ENCODE peak calls at places on chromosomes 16 and 17, in eight cellular contexts. M is adrenal gland, N is left ventricle myocardium inferior, H is thyroid gland, B is tibial nerve, R is mammary epithelial cell, F is ovary, J is heart left ventricle. S is an unnamed sample.

GRCh38 chr16:8828541-8829165 is 31.0 kb downstream of the PMM2 start:
- DNase-seq in M (no peak), N (no peak), H (no peak), B (no peak), R (peak; percentile 74), F (no peak), J (no peak), S (no peak)

GRCh38 chr17:44633998-44634397 is 22.3 kb upstream of the MEIOC start:
- DNase-seq in M (no peak), N (no peak), H (no peak), B (no peak), R (no peak), F (no peak), J (no peak), S (no peak)

GRCh38 chr17:78479369-78479768 is 97.8 kb downstream of the DNAH17 start:
- DNase-seq in M (no peak), N (no peak), H (no peak), B (no peak), R (no peak), F (no peak), J (no peak), S (no peak)

GRCh38 chr17:50866261-50866949 is at the start of gene TOB1:
- DNase-seq in M (peak; percentile 98), N (peak; percentile 99), H (peak; percentile 99), B (peak; percentile 90), R (peak; percentile 98), F (peak; percentile 98), J (peak; percentile 99), S (peak; percentile 99)

GRCh38 chr16:1057252-1057932 is 15.2 kb upstream of the SSTR5 start:
- DNase-seq in M (peak; percentile 38), N (no peak), H (peak; percentile 18), B (no peak), R (no peak), F (peak; percentile 36), J (no peak), S (no peak)

GRCh38 chr17:74012465-74012864 is 191.0 kb upstream of the RPL38 start:
- DNase-seq in M (no peak), N (no peak), H (no peak), B (no peak), R (no peak), F (no peak), J (no peak), S (no peak)

GRCh38 chr16:368388-369158 is 1.8 kb downstream of the MRPL28 start:
- DNase-seq in M (no peak), N (no peak), H (no peak), B (no peak), R (no peak), F (no peak), J (no peak), S (no peak)

GRCh38 chr16:79172306-79172705 is 428.2 kb downstream of the MAF start:
- DNase-seq in M (no peak), N (no peak), H (peak; percentile 12), B (no peak), R (no peak), F (no peak), J (no peak), S (no peak)

GRCh38 chr17:42107597-42108576 is 4.6 kb downstream of the DHX58 start:
- DNase-seq in M (no peak), N (peak; percentile 64), H (peak; percentile 72), B (peak; percentile 53), R (peak; percentile 50), F (peak; percentile 60), J (peak; percentile 79), S (peak; percentile 87)

GRCh38 chr17:78739331-78739853 is 42.7 kb downstream of the CYTH1 start:
- DNase-seq in M (no peak), N (no peak), H (no peak), B (no peak), R (no peak), F (no peak), J (no peak), S (no peak)

GRCh38 chr16:24010440-24011089 is 174.8 kb downstream of the PRKCB start:
- DNase-seq in M (peak; percentile 75), N (peak; percentile 64), H (peak; percentile 61), B (peak; percentile 71), R (peak; percentile 66), F (peak; percentile 40), J (peak; percentile 66), S (peak; percentile 84)

GRCh38 chr16:50607051-50607431 is 58.8 kb downstream of the NKD1 start:
- DNase-seq in M (no peak), N (no peak), H (no peak), B (no peak), R (no peak), F (no peak), J (no peak), S (no peak)

GRCh38 chr17:69434164-69434579 is 19.7 kb downstream of the MAP2K6 start:
- DNase-seq in M (no peak), N (peak; percentile 23), H (peak; percentile 35), B (no peak), R (peak; percentile 78), F (no peak), J (no peak), S (no peak)

GRCh38 chr17:36512641-36513040 is 22.0 kb downstream of the MYO19 start:
- DNase-seq in M (no peak), N (no peak), H (no peak), B (no peak), R (no peak), F (no peak), J (no peak), S (no peak)
- H3K36me3 ChIP-seq in M (no peaks in the 10 kb centered on the region), N (peaks cover 51% of the 10 kb centered on the region), H (peaks cover 3% of the 10 kb centered on the region), B (peaks cover 7% of the 10 kb centered on the region), R (peaks cover 17% of the 10 kb centered on the region), F (no peaks in the 10 kb centered on the region), J (no peaks in the 10 kb centered on the region), S (peaks cover 53% of the 10 kb centered on the region)

DNA sequence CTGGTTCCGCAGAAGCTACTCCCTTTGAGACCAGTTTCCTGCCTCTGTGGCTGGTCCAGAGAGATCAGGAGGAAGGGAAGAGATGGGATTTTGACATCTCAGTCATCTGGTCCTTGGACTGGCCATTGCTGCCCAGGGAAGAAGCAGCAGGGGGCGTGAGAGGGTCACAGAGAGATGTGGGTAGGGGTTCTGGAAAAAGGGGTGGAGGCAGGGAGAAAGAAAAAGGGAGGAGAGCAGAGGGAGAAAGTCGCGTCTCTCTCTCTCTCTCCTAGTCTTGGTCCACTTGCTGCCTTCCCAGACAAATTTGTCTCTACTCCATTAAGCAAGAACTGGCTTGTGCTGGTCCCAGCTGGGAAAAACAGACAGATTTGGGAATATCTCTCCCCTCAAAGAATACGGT is 4.4 kb downstream of the SHBG start:
- DNase-seq in M (peak; percentile 75), N (peak; percentile 46), H (peak; percentile 63), B (peak; percentile 24), R (no peak), F (peak; percentile 77), J (no peak), S (no peak)
- TF ChIP-seq CTCF in M (peak; percentile 87), N (peak; percentile 58), H (peak; percentile 46), B (peak; percentile 39), R (peak; percentile 35), F (no peak), J (peak; percentile 45), S (peak; percentile 21)

GRCh38 chr16:56087636-56088035 is 103.7 kb upstream of the GNAO1 start:
- DNase-seq in M (no peak), N (peak; percentile 18), H (no peak), B (peak; percentile 10), R (no peak), F (no peak), J (no peak), S (no peak)
- H3K27ac ChIP-seq in M (no peak overlapping the region), N (no peak overlapping the region), H (no peak overlapping the region), B (no peak overlapping the region), R (no peak overlapping the region), F (no peak overlapping the region), J (no peak overlapping the region), S (no peak overlapping the region)

DNA sequence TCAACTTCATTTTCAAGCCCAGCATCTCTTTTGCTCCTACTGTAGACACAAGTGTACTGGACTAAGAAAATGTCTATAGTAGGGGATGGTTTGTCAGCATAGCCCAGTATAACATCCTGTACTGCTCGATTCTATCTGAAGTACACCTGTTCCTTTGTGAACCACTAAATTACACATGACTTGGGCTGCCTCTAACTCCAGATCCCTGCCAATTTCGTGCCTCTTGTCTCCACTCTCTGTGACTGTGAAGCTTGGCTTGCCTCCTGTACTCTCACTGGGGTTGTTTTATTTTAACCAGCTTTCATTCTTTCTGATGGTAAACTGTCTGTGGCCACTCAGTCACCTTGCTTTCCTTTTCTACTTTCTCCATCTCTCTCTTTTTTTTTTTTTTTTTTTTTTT is 24.5 kb downstream of the GFOD2 start:
- DNase-seq in M (no peak), N (no peak), H (peak; percentile 80), B (no peak), R (no peak), F (no peak), J (no peak), S (no peak)
- H3K36me3 ChIP-seq in M (no peaks in the 10 kb centered on the region), N (peaks cover 4% of the 10 kb centered on the region), H (no peaks in the 10 kb centered on the region), B (no peaks in the 10 kb centered on the region), R (no peaks in the 10 kb centered on the region), F (no peaks in the 10 kb centered on the region), J (no peaks in the 10 kb centered on the region), S (no peaks in the 10 kb centered on the region)

DNA sequence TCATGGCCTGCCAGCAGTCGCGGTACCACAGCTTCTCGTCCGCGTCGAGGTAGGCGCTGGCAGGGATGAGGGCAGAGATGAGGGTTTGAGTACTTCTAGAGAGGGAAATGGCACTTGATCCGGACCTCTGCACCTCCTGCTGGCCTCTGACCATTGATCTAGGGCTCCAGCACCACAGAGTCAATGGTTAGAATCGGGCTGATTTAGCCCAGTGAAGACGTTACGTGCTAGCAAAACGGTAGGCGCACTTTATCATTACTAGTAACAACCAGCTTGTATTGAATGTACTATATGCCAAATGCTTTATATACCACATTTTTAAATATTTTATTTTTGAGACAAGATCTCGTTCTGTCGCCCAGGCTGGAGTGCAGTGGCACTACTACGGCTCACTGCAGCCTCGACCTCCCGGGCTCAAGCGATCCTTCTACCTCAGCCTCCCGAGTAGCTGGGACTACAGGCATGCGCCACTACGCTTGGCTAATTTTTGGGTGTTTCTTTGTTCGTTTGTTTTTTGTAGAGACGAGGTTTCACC is 526 bp downstream of the TSNAXIP1 start:
- DNase-seq in M (no peak), N (no peak), H (no peak), B (no peak), R (no peak), F (no peak), J (no peak), S (no peak)
- TF ChIP-seq CTCF in M (peak; percentile 38), N (no peak), H (no peak), B (peak; percentile 16), R (no peak), F (no peak), J (no peak), S (no peak)

DNA sequence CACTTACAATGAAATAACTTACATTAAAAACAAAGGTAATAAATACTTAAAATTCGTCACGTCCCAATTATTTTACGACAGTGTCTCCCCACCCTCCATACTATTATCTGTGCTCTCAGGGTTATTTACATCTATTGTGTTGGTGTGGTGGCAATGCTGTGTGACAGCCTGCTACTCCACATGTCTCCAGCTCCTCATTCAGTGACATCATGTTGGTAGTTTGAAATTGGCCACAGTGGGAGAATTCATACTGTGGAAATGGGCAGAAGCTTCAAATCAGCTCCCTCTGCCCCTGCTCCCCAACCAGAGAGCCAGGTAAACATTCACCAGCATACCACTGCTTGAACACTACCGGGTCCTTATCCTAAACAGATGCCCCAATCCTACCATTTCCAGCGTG is 6.3 kb downstream of the TNS4 start:
- DNase-seq in M (no peak), N (no peak), H (no peak), B (no peak), R (no peak), F (no peak), J (no peak), S (no peak)
- H3K27ac ChIP-seq in M (no peak overlapping the region), N (no peak overlapping the region), H (peak overlapping the region; percentile 27), B (no peak overlapping the region), R (peak overlapping the region; percentile 96), F (no peak overlapping the region), J (no peak overlapping the region), S (no peak overlapping the region)

GRCh38 chr17:8492121-8492520 is 56.4 kb downstream of the NDEL1 start:
- DNase-seq in M (no peak), N (no peak), H (no peak), B (no peak), R (no peak), F (no peak), J (no peak), S (no peak)
- H3K36me3 ChIP-seq in M (peaks cover 65% of the 10 kb centered on the region), N (peaks cover 81% of the 10 kb centered on the region), H (peaks cover 25% of the 10 kb centered on the region), B (no peaks in the 10 kb centered on the region), R (peaks cover 20% of the 10 kb centered on the region), F (no peaks in the 10 kb centered on the region), J (peaks cover 12% of the 10 kb centered on the region), S (peaks cover 85% of the 10 kb centered on the region)

S was measured in lower lobe of right lung.